ENCODE peak calls at places on chromosomes 3 and 15, in six cellular contexts. L is left lung, X is left ventricle myocardium inferior, D is BE2C, U is PC-3, Q is cardiac fibroblast. S is an unnamed sample.

GRCh38 chr15:46344115-46344749 is 709.4 kb downstream of the SQOR start:
- DNase-seq in U (no peak), L (peak), D (no peak), Q (no peak), X (no peak), S (no peak)

GRCh38 chr15:37253877-37254276 is 153.5 kb upstream of the MEIS2 start:
- DNase-seq in U (no peak), X (no peak), L (no peak), D (no peak), Q (peak), S (no peak)

GRCh38 chr3:132418916-132419315 is 1.6 kb downstream of the DNAJC13 start:
- DNase-seq in L (no peak), X (no peak), U (no peak), Q (peak), D (no peak), S (no peak)

GRCh38 chr3:14508966-14509795 is 31.0 kb downstream of the GRIP2 start:
- DNase-seq in Q (peak), U (peak), X (peak), D (peak), L (peak), S (peak)

GRCh38 chr3:38985981-38986380 is 65.8 kb downstream of the SCN11A start:
- DNase-seq in X (no peak), L (no peak), Q (no peak), U (no peak), D (no peak), S (no peak)

GRCh38 chr3:52014613-52015012 is 18.9 kb upstream of the RPL29 start:
- DNase-seq in Q (no peak), D (peak), L (no peak), U (peak), X (no peak), S (no peak)

GRCh38 chr3:112884678-112885290 is 38.1 kb upstream of the CD200R1L start:
- DNase-seq in U (no peak), L (no peak), D (no peak), Q (no peak), X (no peak), S (no peak)

GRCh38 chr3:99625643-99626414 is 12.6 kb upstream of the COL8A1 start:
- DNase-seq in X (no peak), Q (no peak), L (no peak), U (peak), D (no peak), S (no peak)

GRCh38 chr15:30038667-30039523 is 43.9 kb upstream of the GOLGA8J start:
- DNase-seq in U (peak), L (no peak), Q (peak), X (no peak), D (no peak), S (no peak)

GRCh38 chr15:78360958-78361714 is 21.0 kb downstream of the CRABP1 start:
- DNase-seq in Q (no peak), D (no peak), L (no peak), X (no peak), U (no peak), S (no peak)

GRCh38 chr3:169658311-169658931 is 5.1 kb downstream of the MECOM start:
- DNase-seq in X (no peak), U (no peak), Q (peak), D (no peak), L (peak), S (peak)

DNA sequence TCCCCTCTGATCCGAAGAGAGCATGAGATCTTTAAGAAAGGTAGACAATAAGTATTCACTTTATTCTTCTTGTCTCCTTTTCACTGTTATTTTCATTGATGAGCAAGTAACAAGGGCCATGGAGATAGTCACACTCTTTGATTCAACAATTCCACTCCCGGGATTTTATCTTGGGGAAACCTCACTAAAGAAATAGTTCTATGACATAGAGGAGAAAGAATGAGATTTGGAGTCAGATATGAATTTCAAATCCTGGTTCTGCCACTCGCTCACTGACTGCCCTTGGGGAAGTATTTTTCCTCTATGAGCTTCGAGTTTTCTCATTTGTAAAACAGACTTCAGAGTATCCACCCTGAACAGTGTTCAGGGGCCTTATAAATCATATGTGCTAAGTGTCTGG is 514.6 kb downstream of the NLGN1 start:
- DNase-seq in X (no peak), D (no peak), L (no peak), Q (no peak), U (no peak), S (no peak)
- TF ChIP-seq CTCF in X (no peak), D (no peak), L (no peak), Q (no peak), U (no peak), S (no peak)

GRCh38 chr3:131048030-131048429 is 21.4 kb downstream of the NEK11 start:
- DNase-seq in U (no peak), D (no peak), X (no peak), L (no peak), Q (no peak), S (no peak)

GRCh38 chr3:131047582-131047981 is 20.9 kb downstream of the NEK11 start:
- DNase-seq in D (peak), U (no peak), X (no peak), L (no peak), Q (no peak), S (no peak)

DNA sequence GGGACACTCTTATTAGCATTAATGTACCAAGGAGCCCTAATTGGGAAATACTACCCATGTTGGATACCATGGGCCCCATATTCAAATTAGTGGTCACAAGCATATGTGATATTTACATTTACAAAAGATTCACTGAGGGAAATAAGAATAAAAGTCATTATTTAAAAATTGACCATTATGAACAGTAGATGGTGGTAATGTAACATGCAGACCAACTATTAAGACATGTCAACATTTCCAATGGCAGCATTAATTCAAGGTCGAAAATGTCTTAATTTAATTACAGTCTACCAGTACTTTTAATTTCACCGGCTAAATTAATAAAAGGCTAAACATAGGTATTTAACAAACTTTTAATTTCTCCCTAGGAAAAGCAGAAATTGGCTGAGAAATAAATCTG is 26.3 kb downstream of the NEK11 start:
- DNase-seq in Q (peak), U (peak), X (no peak), D (no peak), L (no peak), S (no peak)
- TF ChIP-seq CTCF in Q (peak), U (peak), X (peak), D (peak), L (no peak), S (no peak)

DNA sequence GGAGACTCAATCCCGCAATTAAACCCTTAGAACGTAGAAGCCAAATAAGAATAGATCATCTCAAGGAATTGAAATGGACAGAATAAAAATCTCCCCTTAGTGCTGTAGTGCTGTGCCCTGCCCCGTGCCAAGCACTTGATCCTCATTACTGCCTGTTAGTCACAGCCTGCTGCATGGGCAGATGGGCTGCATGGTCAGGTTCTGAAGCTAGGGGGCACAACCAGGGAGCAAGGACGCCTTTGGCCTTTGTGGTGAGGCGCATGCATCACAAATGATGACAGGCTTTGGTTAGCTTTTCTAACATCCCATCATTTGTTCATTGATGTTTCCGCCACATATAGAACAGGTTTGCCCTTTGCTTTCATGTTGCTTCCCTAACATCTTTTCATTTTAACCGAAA is 336.3 kb upstream of the ADAMTS9 start:
- DNase-seq in D (no peak), U (no peak), X (no peak), Q (no peak), L (peak), S (no peak)
- TF ChIP-seq CTCF in D (peak), U (no peak), X (no peak), Q (peak), L (no peak), S (no peak)

GRCh38 chr3:53134631-53135232 is 4.5 kb upstream of the RFT1 start:
- DNase-seq in U (peak), D (peak), Q (peak), L (peak), X (peak), S (peak)
- TF ChIP-seq CTCF in U (peak), D (peak), Q (peak), L (peak), X (peak), S (peak)

GRCh38 chr3:119352863-119353527 is 58.8 kb downstream of the ARHGAP31 start:
- DNase-seq in D (no peak), L (no peak), U (peak), Q (peak), X (no peak), S (no peak)
- TF ChIP-seq CTCF in D (peak), L (peak), U (peak), Q (peak), X (peak), S (peak)

GRCh38 chr3:150528359-150528797 is 17.9 kb downstream of the SERP1 start:
- DNase-seq in X (no peak), L (no peak), Q (peak), D (no peak), U (peak), S (peak)
- TF ChIP-seq CTCF in X (peak), L (peak), Q (peak), D (peak), U (peak), S (peak)